ENCODE peak calls at places on chromosomes 3 and 15, in five cellular contexts. N is K562, K is HepG2, R is H1, U is GM12878. Z is an unnamed sample.

GRCh38 chr15:74311734-74312444 is 55.6 kb downstream of the CYP11A1 start:
- DNase-seq in N (peak), K (peak), R (no peak), U (no peak), Z (peak)

GRCh38 chr15:69114231-69114937 is 46.1 kb upstream of the GLCE start:
- DNase-seq in N (no peak), K (no peak), R (no peak), U (no peak), Z (peak)

GRCh38 chr3:163838769-163839168 is 1239.5 kb downstream of the SI start:
- DNase-seq in N (no peak), K (no peak), R (no peak), U (no peak), Z (no peak)

GRCh38 chr3:136612512-136612911 is 139.7 kb downstream of the STAG1 start:
- DNase-seq in N (no peak), K (no peak), R (no peak), U (no peak), Z (no peak)

GRCh38 chr3:5465183-5465582 is 277.7 kb downstream of the EDEM1 start:
- DNase-seq in N (no peak), K (no peak), R (no peak), U (no peak), Z (no peak)

GRCh38 chr3:169147246-169148008 is 516.1 kb downstream of the MECOM start:
- DNase-seq in N (peak), K (no peak), R (peak), U (no peak), Z (peak)

GRCh38 chr15:70077436-70077835 is 20.3 kb downstream of the TLE3 start:
- DNase-seq in N (no peak), K (no peak), R (no peak), U (no peak), Z (no peak)

GRCh38 chr15:93524432-93524831 is 435.4 kb upstream of the RGMA start:
- DNase-seq in N (no peak), K (no peak), R (no peak), U (no peak), Z (no peak)

GRCh38 chr3:26750263-26750662 is 127.7 kb downstream of the LRRC3B start:
- DNase-seq in N (no peak), K (no peak), R (no peak), U (no peak), Z (no peak)

GRCh38 chr15:85178366-85178765 is 196.7 kb downstream of the PDE8A start:
- DNase-seq in N (no peak), K (no peak), R (no peak), U (no peak), Z (no peak)
- TF ChIP-seq RFX5 in N (no peak), K (no peak), R (no peak), U (no peak), Z (no peak)

GRCh38 chr15:75661041-75661778 is 13.5 kb downstream of the SNX33 start:
- DNase-seq in N (no peak), K (peak), R (peak), U (no peak), Z (no peak)

GRCh38 chr15:75661779-75662140 is 14.0 kb downstream of the SNX33 start:
- DNase-seq in N (no peak), K (no peak), R (no peak), U (no peak), Z (no peak)

GRCh38 chr15:75656813-75657212 is 9.1 kb downstream of the SNX33 start:
- DNase-seq in N (no peak), K (no peak), R (no peak), U (no peak), Z (no peak)

GRCh38 chr15:75659928-75660645 is 12.4 kb downstream of the SNX33 start:
- DNase-seq in N (no peak), K (no peak), R (no peak), U (no peak), Z (peak)

GRCh38 chr15:75659141-75659771 is 11.5 kb downstream of the SNX33 start:
- DNase-seq in N (no peak), K (no peak), R (no peak), U (no peak), Z (no peak)
- TF ChIP-seq SIN3A in N (no peak), K (no peak), R (no peak), U (no peak), Z (no peak)

GRCh38 chr3:194730369-194730768 is 44.7 kb downstream of the FAM43A start:
- DNase-seq in N (no peak), K (no peak), R (no peak), U (no peak), Z (no peak)
- TF ChIP-seq RFX5 in N (no peak), K (no peak), R (no peak), U (no peak), Z (no peak)

DNA sequence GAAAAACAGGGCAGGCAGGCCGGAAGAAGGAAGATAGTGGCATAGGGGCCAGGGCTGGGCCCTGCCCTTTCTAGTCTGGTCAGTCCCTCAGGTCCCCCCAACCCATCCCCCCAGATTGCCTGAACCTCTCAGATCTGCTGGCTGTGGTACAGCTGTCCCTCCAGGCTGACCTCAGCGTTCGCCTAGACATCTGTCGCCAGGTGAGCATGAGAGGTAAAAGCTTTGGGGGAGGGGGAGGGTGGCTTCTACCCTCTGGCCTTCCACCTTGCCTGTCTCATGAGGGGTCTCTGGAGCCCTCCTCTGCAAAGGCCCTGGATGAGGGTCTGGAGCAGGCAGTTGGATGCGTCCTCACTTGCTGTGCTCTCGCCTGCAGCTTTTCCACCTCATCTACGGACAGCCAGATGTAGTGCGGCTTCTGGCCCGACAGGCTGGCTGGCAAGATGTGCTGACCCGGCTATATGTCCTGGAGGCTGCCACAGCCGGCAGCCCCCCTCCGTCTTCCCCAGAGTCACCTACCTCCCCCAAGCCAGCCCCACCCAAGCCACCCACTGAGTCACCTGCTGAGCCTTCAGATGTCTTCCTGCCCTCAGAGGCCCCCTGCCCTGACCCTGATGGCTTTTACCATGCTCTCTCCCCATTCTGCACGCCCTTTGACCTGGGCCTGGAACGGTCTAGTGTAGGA is 20.2 kb downstream of the NBEAL2 start:
- DNase-seq in N (no peak), K (no peak), R (no peak), U (no peak), Z (peak)
- TF ChIP-seq SIN3A in N (no peak), K (no peak), R (no peak), U (no peak), Z (no peak)